ENCODE peak calls at places on chromosomes 7 and 10, in five cellular contexts. J, O, T, S and Y are unnamed samples.

GRCh38 chr10:93274419-93274818 is 200.7 kb downstream of the CYP26A1 start:
- DNase-seq in O (no peak), T (no peak), S (no peak), J (no peak), Y (no peak)

GRCh38 chr10:125258676-125259075 is 98.3 kb upstream of the CTBP2 start:
- DNase-seq in S (no peak), J (no peak), T (no peak), O (no peak), Y (no peak)

GRCh38 chr10:132294561-132295320 is 13.0 kb downstream of the STK32C start:
- DNase-seq in S (peak), T (peak), O (no peak), J (no peak), Y (peak)

GRCh38 chr10:126372359-126372758 is 15.9 kb downstream of the ADAM12 start:
- DNase-seq in J (no peak), O (no peak), S (no peak), T (no peak), Y (no peak)

GRCh38 chr7:377069-378040 is 87.4 kb downstream of the FOXL3 start:
- DNase-seq in J (no peak), O (no peak), T (no peak), S (peak), Y (no peak)

GRCh38 chr10:15182541-15183207 is 14.2 kb upstream of the NMT2 start:
- DNase-seq in J (peak), O (no peak), S (no peak), T (no peak), Y (no peak)

GRCh38 chr7:11625669-11626068 is 206.3 kb downstream of the THSD7A start:
- DNase-seq in J (peak), S (no peak), O (no peak), T (no peak), Y (no peak)

GRCh38 chr10:60901561-60902235 is 42.3 kb downstream of the RHOBTB1 start:
- DNase-seq in S (no peak), O (peak), J (no peak), T (no peak), Y (no peak)

GRCh38 chr10:62618576-62619408 is 185.7 kb upstream of the ADO start:
- DNase-seq in S (no peak), O (no peak), T (no peak), J (peak), Y (no peak)

GRCh38 chr7:150996289-150997074 is 5.7 kb downstream of the NOS3 start:
- DNase-seq in S (no peak), T (no peak), O (no peak), J (no peak), Y (no peak)

GRCh38 chr10:35890061-35890969 is 248.2 kb upstream of the FZD8 start:
- DNase-seq in O (no peak), S (no peak), T (no peak), J (no peak), Y (no peak)

GRCh38 chr7:117111532-117111931 is 158.2 kb downstream of the ST7 start:
- DNase-seq in T (no peak), J (no peak), S (no peak), O (no peak), Y (no peak)

GRCh38 chr7:7884855-7885254 is 83.7 kb upstream of the GLCCI1 start:
- DNase-seq in O (peak), S (no peak), T (no peak), J (peak), Y (no peak)

GRCh38 chr7:157508477-157508881 is 171.7 kb downstream of the DNAJB6 start:
- DNase-seq in S (no peak), O (no peak), J (no peak), T (no peak), Y (no peak)

GRCh38 chr10:36781570-36781969 is 343.8 kb upstream of the ANKRD30A start:
- DNase-seq in T (no peak), O (no peak), J (no peak), S (no peak), Y (no peak)

GRCh38 chr10:48364659-48365405 is 58.4 kb downstream of the MAPK8 start:
- DNase-seq in J (peak), S (no peak), T (no peak), O (peak), Y (no peak)

GRCh38 chr7:151063212-151063561 is 3.8 kb downstream of the SLC4A2 start:
- DNase-seq in J (peak), T (no peak), S (peak), O (peak), Y (no peak)

GRCh38 chr7:32062150-32062549 is 8.1 kb downstream of the PDE1C start:
- DNase-seq in O (peak), J (peak), S (peak), T (peak), Y (peak)

GRCh38 chr7:103065666-103066065 is 8.9 kb downstream of the FBXL13 start:
- DNase-seq in O (peak), J (peak), T (peak), S (peak), Y (peak)

GRCh38 chr10:119028900-119029612 is 458 bp upstream of the NANOS1 start:
- DNase-seq in O (peak), T (peak), S (peak), J (peak), Y (peak)

GRCh38 chr10:44925224-44925623 is 14.1 kb downstream of the TMEM72 start:
- DNase-seq in J (peak), S (peak), O (no peak), T (peak), Y (peak)

GRCh38 chr10:100912013-100912608 is 652 bp upstream of the SLF2 start:
- DNase-seq in S (no peak), O (no peak), T (no peak), J (peak), Y (no peak)

GRCh38 chr10:129343141-129343540 is 123.9 kb upstream of the MGMT start:
- DNase-seq in J (no peak), T (no peak), S (no peak), O (no peak), Y (no peak)

GRCh38 chr7:129434846-129435318 is 650 bp downstream of the STRIP2 start:
- DNase-seq in T (peak), S (peak), O (peak), J (peak), Y (no peak)

GRCh38 chr10:110354322-110354766 is 49.6 kb upstream of the SMNDC1 start:
- DNase-seq in O (peak), S (peak), J (peak), T (peak), Y (peak)

GRCh38 chr10:2883238-2883637 is 184.1 kb upstream of the PFKP start:
- DNase-seq in O (no peak), J (no peak), T (no peak), S (no peak), Y (no peak)

GRCh38 chr7:146565872-146566271 is 449.3 kb downstream of the CNTNAP2 start:
- DNase-seq in T (no peak), O (no peak), S (peak), J (no peak), Y (no peak)

DNA sequence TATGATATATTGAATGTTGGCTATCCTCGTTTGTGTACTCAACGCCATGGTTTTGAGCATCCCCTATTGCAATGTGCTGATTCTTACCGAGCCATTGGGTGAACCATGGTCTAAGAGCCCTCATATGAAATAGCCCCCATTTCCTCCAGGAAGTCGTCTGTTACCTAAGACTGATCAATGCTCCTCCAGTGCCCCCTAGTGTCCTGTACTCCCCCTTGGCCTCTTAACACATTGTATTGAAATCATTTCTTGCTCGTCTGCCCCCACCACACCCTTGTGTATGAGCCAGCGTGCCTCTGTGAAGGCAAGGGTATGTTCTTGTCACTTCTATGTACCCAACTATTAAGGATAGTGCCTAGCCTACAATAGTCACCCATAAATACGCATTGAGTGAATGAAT is 11.2 kb upstream of the SLC35B4 start:
- DNase-seq in S (peak), J (peak), T (peak), O (peak), Y (peak)
- TF ChIP-seq CTCF in S (peak), J (peak), T (peak), O (peak), Y (peak)

DNA sequence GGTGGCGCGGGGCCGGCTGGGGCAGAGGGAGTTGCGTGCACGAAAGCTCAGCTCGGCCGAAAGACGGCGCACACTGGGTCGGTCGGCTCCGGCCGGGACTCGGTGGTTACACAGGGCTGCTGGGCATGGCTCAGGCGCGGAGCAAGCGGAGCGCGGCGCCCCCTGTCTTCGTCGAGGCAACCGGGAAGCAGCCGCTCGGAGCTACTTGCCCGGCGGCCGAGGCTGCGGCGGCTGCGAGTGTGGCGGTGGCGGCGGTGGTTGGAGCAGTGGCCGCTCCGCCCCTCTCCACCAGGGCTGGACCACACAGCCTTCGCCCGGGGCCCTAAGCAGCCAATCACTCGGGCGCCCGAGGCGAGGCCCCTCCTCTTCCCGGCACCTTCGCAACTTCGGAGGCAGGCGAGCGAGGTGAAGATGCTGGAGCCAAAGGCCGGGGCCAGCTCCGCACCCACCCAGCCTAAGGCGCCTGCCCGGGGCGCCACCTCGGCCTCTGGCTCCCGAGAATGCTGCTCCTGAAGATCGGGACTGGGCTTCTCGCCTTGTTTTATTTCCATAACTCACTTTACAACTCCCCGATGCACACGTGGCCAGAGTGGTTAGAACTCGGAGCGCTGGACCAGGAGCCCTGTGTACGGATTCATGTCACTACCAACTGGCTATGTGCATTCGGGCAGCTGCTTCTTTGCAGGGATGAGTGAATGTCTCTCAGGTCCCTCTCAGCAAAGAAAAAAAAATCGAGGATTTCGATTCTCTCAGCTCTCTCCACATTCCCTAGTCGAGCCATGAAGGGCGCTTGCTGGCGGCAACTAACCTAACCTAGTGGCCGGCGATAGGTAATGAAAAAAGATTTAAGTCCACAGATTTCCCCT is at the start of gene TLL2:
- DNase-seq in T (peak), S (peak), J (peak), O (peak), Y (peak)
- TF ChIP-seq CTCF in T (peak), S (no peak), J (peak), O (peak), Y (peak)

DNA sequence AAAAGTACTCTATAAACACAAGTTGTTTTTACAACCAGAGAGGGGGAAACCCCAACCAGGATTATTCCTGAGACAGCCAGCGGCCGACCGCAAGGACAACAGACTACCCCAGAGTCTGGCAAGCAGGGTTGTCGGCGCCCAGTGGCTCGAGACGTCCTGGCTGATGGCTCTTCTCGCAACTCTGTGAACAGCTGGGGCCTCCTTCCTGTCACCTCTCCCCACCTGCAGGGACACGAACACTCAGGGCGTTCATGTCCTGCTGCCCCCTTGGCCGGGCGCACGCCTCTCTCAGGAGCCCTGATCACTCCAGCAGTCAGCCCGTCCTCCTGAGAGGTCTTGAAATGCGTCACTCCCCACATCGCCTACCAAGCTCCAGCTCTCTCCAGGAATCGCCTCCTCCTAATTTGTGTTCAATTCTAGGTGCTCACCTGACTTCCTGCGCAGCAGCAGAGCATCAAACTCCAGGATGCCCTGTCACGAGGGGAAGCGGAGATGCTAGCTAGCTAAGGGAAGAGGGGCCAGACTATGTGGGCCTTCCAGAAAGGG is 66.4 kb upstream of the TNRC18 start:
- DNase-seq in S (no peak), O (no peak), J (no peak), T (no peak), Y (no peak)
- TF ChIP-seq CTCF in S (no peak), O (no peak), J (no peak), T (no peak), Y (no peak)

DNA sequence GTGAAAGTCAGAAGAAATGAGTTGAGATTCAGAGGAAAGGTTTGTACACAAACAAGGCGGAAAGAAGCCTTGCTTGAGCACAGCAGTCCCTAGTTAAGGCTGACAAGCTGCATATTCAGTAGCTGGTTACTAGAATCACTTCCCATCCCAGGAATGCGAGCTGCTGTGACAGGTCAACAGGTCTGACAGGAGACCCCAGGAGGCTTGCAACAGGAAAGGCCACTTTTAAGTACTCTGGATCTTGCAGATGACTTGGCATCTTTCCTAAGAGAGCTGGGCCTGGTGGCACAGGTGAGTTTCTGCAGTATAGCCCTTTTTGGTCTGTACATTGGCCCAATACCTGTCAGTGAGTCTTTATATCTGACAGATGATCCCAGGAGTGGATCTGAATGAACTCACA is 35.7 kb upstream of the UNC5B start:
- DNase-seq in J (no peak), T (peak), O (no peak), S (peak), Y (no peak)
- TF ChIP-seq CTCF in J (no peak), T (no peak), O (no peak), S (no peak), Y (no peak)

GRCh38 chr7:155405399-155406318 is 52.3 kb upstream of the EN2 start:
- DNase-seq in J (peak), O (no peak), S (peak), T (peak), Y (no peak)
- TF ChIP-seq CTCF in J (no peak), O (no peak), S (no peak), T (peak), Y (peak)

GRCh38 chr10:24518411-24518810 is 205.3 kb downstream of the ARHGAP21 start:
- DNase-seq in O (no peak), S (no peak), J (no peak), T (no peak), Y (no peak)

GRCh38 chr10:24518981-24519597 is 204.6 kb downstream of the ARHGAP21 start:
- DNase-seq in J (peak), T (peak), S (peak), O (peak), Y (peak)

GRCh38 chr10:24515481-24515880 is 208.2 kb downstream of the ARHGAP21 start:
- DNase-seq in O (no peak), J (no peak), S (no peak), T (no peak), Y (no peak)

DNA sequence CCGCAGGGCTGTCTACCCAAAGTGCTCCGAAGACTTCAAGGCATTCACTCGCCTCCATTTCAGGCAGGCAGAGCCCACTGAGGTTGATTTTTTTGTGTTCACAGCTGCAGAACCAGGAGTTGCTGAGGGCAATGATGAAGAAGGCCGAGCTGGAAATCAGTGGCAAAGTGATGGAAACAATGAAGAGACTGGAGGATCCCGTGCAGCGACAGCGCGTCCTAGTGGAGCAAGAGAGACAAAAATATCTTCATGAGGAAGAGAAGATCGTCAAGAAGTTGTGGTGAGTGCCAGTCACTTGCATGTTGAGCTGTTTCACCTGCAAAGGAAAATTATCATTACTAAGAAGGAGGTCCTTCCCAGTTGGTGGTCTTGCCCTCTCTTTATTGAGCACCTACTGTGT is 210.5 kb downstream of the ARHGAP21 start:
- DNase-seq in J (peak), O (peak), S (peak), T (peak), Y (no peak)
- TF ChIP-seq CTCF in J (peak), O (peak), S (no peak), T (peak), Y (peak)

GRCh38 chr10:58894929-58895328 is 281.5 kb upstream of the PHYHIPL start:
- DNase-seq in T (no peak), S (no peak), J (peak), O (no peak), Y (no peak)
- TF ChIP-seq CTCF in T (peak), S (no peak), J (peak), O (no peak), Y (no peak)

GRCh38 chr7:115338016-115338415 is 416.1 kb downstream of the MDFIC start:
- DNase-seq in T (no peak), J (no peak), O (no peak), S (no peak), Y (no peak)

GRCh38 chr7:115346685-115347084 is 424.8 kb downstream of the MDFIC start:
- DNase-seq in J (no peak), T (no peak), O (no peak), S (no peak), Y (no peak)

GRCh38 chr7:115340828-115341227 is 418.9 kb downstream of the MDFIC start:
- DNase-seq in J (peak), O (peak), T (no peak), S (no peak), Y (no peak)
- TF ChIP-seq CTCF in J (peak), O (peak), T (peak), S (peak), Y (peak)

DNA sequence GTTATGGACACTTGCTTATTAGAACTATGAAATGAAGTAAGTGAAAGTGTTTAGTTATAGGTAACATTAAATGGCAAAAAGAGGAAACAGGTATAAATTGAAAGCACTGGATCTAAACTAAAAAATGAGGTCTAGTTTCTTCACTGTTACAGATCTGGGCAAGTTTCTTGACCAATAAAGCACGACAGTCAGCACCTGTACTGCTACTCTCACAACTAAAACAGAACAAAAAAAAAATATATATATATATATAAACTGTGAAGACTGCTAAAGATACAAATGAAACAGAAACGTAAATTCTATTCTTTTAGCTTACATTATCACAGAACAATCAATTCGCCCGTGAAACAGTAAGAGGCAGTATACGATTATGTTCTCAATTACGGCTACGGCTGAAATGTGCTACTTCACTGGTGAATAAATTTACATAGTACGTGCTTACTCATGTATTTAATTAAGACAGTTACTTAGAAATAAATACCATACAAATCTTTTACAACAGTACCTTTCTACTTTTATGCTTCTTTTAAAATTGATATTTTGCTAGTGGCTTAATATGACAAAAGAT is 4.2 kb downstream of the AHR start:
- DNase-seq in T (no peak), S (no peak), J (peak), O (peak), Y (no peak)
- TF ChIP-seq CTCF in T (no peak), S (no peak), J (peak), O (peak), Y (no peak)